ENCODE peak calls at places on chromosomes 3 and 15, in nine cellular contexts. N is HAP-1; R is neuronal stem cell; P is left lung; Y is effector memory CD4-positive, alpha-beta T cell; J is aorta; W is SJSA1; Q is H1; C is fibroblast of lung. O is an unnamed sample.

GRCh38 chr3:126782554-126782953 is 78.5 kb downstream of the CHCHD6 start:
- DNase-seq in N (no peak), R (no peak), P (no peak), Y (no peak), J (no peak), W (peak; percentile 94), Q (no peak), C (peak; percentile 78), O (no peak)

GRCh38 chr3:129313983-129314756 is 35.5 kb downstream of the HMCES start:
- DNase-seq in N (no peak), R (no peak), P (no peak), Y (no peak), J (no peak), W (no peak), Q (no peak), C (peak; percentile 47), O (no peak)

GRCh38 chr3:162777118-162777517 is 1280.5 kb downstream of the OTOL1 start:
- DNase-seq in N (no peak), R (no peak), P (no peak), Y (no peak), J (no peak), W (no peak), Q (no peak), C (no peak), O (no peak)

GRCh38 chr3:170572665-170573253 is 13.1 kb downstream of the SLC7A14 start:
- DNase-seq in N (no peak), R (no peak), P (no peak), Y (no peak), J (no peak), W (no peak), Q (no peak), C (peak; percentile 78), O (no peak)

GRCh38 chr3:13170317-13170716 is 97.1 kb upstream of the IQSEC1 start:
- DNase-seq in N (no peak), R (no peak), P (no peak), Y (no peak), J (no peak), W (no peak), Q (no peak), C (no peak), O (no peak)

GRCh38 chr15:60370105-60370803 is 27.5 kb downstream of the ANXA2 start:
- DNase-seq in N (no peak), R (no peak), P (no peak), Y (no peak), J (no peak), W (no peak), Q (no peak), C (no peak), O (no peak)

GRCh38 chr3:116038968-116039950 is 406.0 kb downstream of the LSAMP start:
- DNase-seq in N (no peak), R (no peak), P (no peak), Y (no peak), J (no peak), W (no peak), Q (no peak), C (peak; percentile 20), O (no peak)

GRCh38 chr15:48876057-48876456 is 1.9 kb upstream of the EID1 start:
- DNase-seq in N (no peak), R (no peak), P (no peak), Y (no peak), J (no peak), W (no peak), Q (no peak), C (no peak), O (no peak)

GRCh38 chr3:186476044-186476468 is 68.1 kb downstream of the CRYGS start:
- DNase-seq in N (no peak), R (no peak), P (no peak), Y (no peak), J (no peak), W (no peak), Q (peak; percentile 24), C (peak; percentile 10), O (no peak)

GRCh38 chr15:57556040-57556439 is 35.7 kb upstream of the MYZAP start:
- DNase-seq in N (no peak), R (no peak), P (no peak), Y (no peak), J (no peak), W (no peak), Q (no peak), C (no peak), O (no peak)

GRCh38 chr15:44458429-44458828 is 31.0 kb downstream of the CTDSPL2 start:
- DNase-seq in N (no peak), R (no peak), P (no peak), Y (no peak), J (no peak), W (no peak), Q (no peak), C (no peak), O (no peak)

GRCh38 chr15:100760357-100760903 is 119.2 kb upstream of the ALDH1A3 start:
- DNase-seq in N (no peak), R (no peak), P (no peak), Y (no peak), J (no peak), W (no peak), Q (no peak), C (no peak), O (no peak)

GRCh38 chr15:67186226-67186649 is 68.2 kb downstream of the AAGAB start:
- DNase-seq in N (no peak), R (no peak), P (no peak), Y (no peak), J (peak; percentile 76), W (no peak), Q (no peak), C (no peak), O (no peak)

GRCh38 chr15:67187351-67187854 is 67.1 kb downstream of the AAGAB start:
- DNase-seq in N (no peak), R (no peak), P (no peak), Y (no peak), J (no peak), W (no peak), Q (no peak), C (no peak), O (no peak)

GRCh38 chr15:67185621-67186225 is 68.7 kb downstream of the AAGAB start:
- DNase-seq in N (no peak), R (no peak), P (no peak), Y (no peak), J (no peak), W (no peak), Q (no peak), C (no peak), O (no peak)

GRCh38 chr15:67185051-67185450 is 69.4 kb downstream of the AAGAB start:
- DNase-seq in N (no peak), R (no peak), P (no peak), Y (no peak), J (no peak), W (no peak), Q (no peak), C (no peak), O (no peak)

GRCh38 chr15:67186688-67187087 is 67.8 kb downstream of the AAGAB start:
- DNase-seq in N (no peak), R (no peak), P (no peak), Y (no peak), J (no peak), W (no peak), Q (no peak), C (no peak), O (no peak)
- H3K4me1 ChIP-seq in N (no peaks in the 10 kb centered on the region), R (no peaks in the 10 kb centered on the region), P (peaks cover 7% of the 10 kb centered on the region), Y (no peaks in the 10 kb centered on the region), J (no peaks in the 10 kb centered on the region), W (peaks cover 35% of the 10 kb centered on the region), Q (no peaks in the 10 kb centered on the region), C (peaks cover 58% of the 10 kb centered on the region), O (peaks cover 2% of the 10 kb centered on the region)

DNA sequence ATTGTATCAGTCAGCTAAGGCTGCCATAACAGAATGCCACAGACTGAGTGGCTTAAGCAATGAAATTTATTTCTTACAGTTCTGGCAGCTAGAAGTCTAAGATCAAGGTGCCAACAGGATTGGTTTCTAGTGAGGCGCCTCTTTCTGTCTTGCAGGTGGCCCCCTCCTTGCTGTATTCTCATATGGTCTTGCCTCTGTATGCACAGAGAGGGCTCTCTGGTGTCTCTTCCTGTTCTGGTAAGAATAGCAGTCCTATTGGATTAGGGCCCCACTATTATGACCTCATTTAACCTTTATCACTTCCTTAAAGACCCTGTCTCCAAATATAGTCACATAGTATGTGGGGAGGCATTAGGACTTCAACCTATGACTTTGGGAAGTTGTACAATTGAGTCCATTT is 253.9 kb downstream of the EDEM1 start:
- DNase-seq in N (no peak), R (no peak), P (no peak), Y (no peak), J (no peak), W (no peak), Q (no peak), C (no peak), O (no peak)
- H3K4me3 ChIP-seq in N (no peak overlapping the region), R (no peak overlapping the region), P (no peak overlapping the region), Y (no peak overlapping the region), J (no peak overlapping the region), W (no peak overlapping the region), Q (no peak overlapping the region), C (no peak overlapping the region), O (no peak overlapping the region)

DNA sequence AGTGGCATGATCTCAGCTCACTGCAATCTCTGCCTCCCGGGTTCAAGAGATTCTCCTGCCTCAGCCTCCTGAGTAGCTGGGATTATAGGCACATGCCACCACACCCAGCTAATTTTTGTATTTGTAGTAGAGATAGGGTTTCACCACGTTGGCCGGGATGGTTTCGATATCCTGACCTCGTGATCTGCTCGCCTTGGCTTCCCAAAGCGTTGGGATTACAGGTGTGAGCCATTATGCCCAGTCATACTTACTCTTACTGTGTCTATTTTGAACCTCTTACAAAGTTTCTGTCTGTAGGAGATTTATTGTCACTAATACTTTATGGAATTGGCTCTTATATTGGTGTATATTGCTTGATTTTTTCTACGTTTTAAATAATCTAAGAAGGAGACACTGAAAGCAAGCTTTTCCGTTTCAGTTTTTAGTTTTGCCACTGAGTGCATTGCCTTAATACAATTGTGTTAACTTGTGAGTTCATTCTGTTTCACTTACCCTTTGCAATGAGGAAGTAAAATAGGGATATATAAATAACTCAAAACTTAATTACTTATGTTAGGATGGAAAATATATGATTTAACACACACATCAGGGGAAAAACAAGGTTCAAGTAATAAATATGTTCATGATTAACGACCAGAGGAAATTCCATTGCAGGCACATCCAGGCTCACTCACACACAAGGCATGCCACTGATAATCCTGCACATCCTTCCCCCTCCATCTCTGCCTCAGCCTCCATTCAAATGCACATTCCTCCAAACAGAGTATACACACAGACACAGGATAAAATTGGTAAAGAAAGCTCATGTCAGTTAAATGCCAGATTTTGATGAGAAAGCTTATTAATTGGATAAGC is 279.3 kb upstream of the RASGRP1 start:
- DNase-seq in N (no peak), R (no peak), P (no peak), Y (no peak), J (no peak), W (peak; percentile 72), Q (no peak), C (no peak), O (no peak)
- H3K4me1 ChIP-seq in N (no peaks in the 10 kb centered on the region), R (no peaks in the 10 kb centered on the region), P (no peaks in the 10 kb centered on the region), Y (no peaks in the 10 kb centered on the region), J (no peaks in the 10 kb centered on the region), W (peaks cover 41% of the 10 kb centered on the region), Q (no peaks in the 10 kb centered on the region), C (peaks cover 8% of the 10 kb centered on the region), O (no peaks in the 10 kb centered on the region)

DNA sequence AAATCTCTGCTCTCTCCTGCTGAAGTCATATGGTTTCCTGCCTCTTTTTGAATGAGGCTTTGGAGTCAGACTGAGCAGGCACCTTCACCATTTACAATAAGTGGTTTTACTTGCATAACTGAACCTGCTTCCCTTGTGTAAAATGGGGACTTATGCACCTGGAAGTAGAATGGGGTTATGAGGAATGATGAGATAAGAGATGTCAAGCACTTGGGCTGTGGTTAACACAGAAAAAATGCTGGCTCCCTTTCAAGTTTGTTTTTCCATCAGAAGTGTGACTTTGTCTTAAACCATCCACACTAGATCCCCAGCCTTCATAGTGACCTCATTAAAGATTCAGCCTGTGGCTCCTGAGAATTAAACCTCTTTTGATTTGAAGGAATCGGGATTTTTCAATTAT is 5.2 kb downstream of the EXOSC7 start:
- DNase-seq in N (no peak), R (no peak), P (no peak), Y (no peak), J (no peak), W (no peak), Q (no peak), C (no peak), O (no peak)
- H3K4me3 ChIP-seq in N (no peak overlapping the region), R (no peak overlapping the region), P (no peak overlapping the region), Y (no peak overlapping the region), J (no peak overlapping the region), W (no peak overlapping the region), Q (no peak overlapping the region), C (no peak overlapping the region), O (no peak overlapping the region)